ENCODE peak calls at places on chromosome 6, in ten cellular contexts. Y is endodermal cell; U is NCI-H774; S is amniotic epithelial cell; B is astrocyte of the cerebellum; E is HepG2; A is T-helper 1 cell; G is GOT3; L is stimulated activated CD8-positive, alpha-beta memory T cell treated with anti-CD3 and anti-CD28 coated beads, Interleukin-12 subunit alpha, Interleukin-12 subunit beta, amount 100 ng/mL, for 1 hour; M is neural crest cell. I is an unnamed sample.

GRCh38 chr6:109349419-109349987 is 32.8 kb downstream of the CD164 start:
- DNase-seq in Y (no peak), U (peak; percentile 90), S (peak; percentile 80), B (peak; percentile 9), E (peak; percentile 23), A (no peak), G (no peak), L (no peak), M (no peak), I (no peak)

GRCh38 chr6:127518212-127518709 is 874 bp downstream of the MTCL3 start:
- DNase-seq in Y (peak; percentile 73), U (peak; percentile 46), S (no peak), B (no peak), E (no peak), A (no peak), G (no peak), L (no peak), M (peak; percentile 27), I (no peak)

GRCh38 chr6:40540790-40541189 is 46.4 kb downstream of the LRFN2 start:
- DNase-seq in Y (no peak), U (no peak), S (no peak), B (no peak), E (no peak), A (no peak), G (no peak), L (no peak), M (no peak), I (no peak)

GRCh38 chr6:143647712-143648111 is 30.1 kb upstream of the PHACTR2 start:
- DNase-seq in Y (no peak), U (no peak), S (no peak), B (no peak), E (no peak), A (no peak), G (no peak), L (no peak), M (no peak), I (no peak)

GRCh38 chr6:35804996-35805736 is at the start of gene LHFPL5:
- DNase-seq in Y (peak; percentile 93), U (peak; percentile 68), S (no peak), B (no peak), E (peak; percentile 32), A (no peak), G (no peak), L (no peak), M (peak; percentile 72), I (peak; percentile 44)

GRCh38 chr6:39433630-39434029 is 111.1 kb upstream of the KCNK16 start:
- DNase-seq in Y (no peak), U (no peak), S (no peak), B (no peak), E (no peak), A (no peak), G (no peak), L (no peak), M (no peak), I (no peak)

GRCh38 chr6:45388328-45388727 is 10.6 kb upstream of the SUPT3H start:
- DNase-seq in Y (no peak), U (no peak), S (peak; percentile 56), B (no peak), E (no peak), A (no peak), G (no peak), L (no peak), M (no peak), I (no peak)

GRCh38 chr6:14717307-14717706 is 528.6 kb upstream of the JARID2 start:
- DNase-seq in Y (peak; percentile 32), U (no peak), S (no peak), B (no peak), E (no peak), A (no peak), G (no peak), L (no peak), M (no peak), I (no peak)

GRCh38 chr6:153941768-153942167 is 97.3 kb upstream of the OPRM1 start:
- DNase-seq in Y (no peak), U (no peak), S (no peak), B (no peak), E (peak; percentile 44), A (no peak), G (no peak), L (no peak), M (no peak), I (no peak)

GRCh38 chr6:42498473-42499128 is 46.9 kb upstream of the TRERF1 start:
- DNase-seq in Y (peak; percentile 73), U (no peak), S (no peak), B (no peak), E (peak; percentile 66), A (no peak), G (no peak), L (no peak), M (no peak), I (no peak)

GRCh38 chr6:116316772-116317467 is 37.2 kb upstream of the TSPYL1 start:
- DNase-seq in Y (no peak), U (no peak), S (no peak), B (no peak), E (peak; percentile 24), A (no peak), G (no peak), L (no peak), M (no peak), I (no peak)

GRCh38 chr6:76264466-76264865 is 192.0 kb upstream of the IMPG1 start:
- DNase-seq in Y (no peak), U (no peak), S (no peak), B (no peak), E (no peak), A (no peak), G (no peak), L (no peak), M (no peak), I (no peak)

GRCh38 chr6:159042003-159042823 is 2.6 kb downstream of the TAGAP start:
- DNase-seq in Y (peak; percentile 94), U (peak; percentile 89), S (peak; percentile 48), B (peak; percentile 32), E (peak; percentile 70), A (peak; percentile 71), G (no peak), L (peak; percentile 65), M (peak; percentile 38), I (peak; percentile 51)

GRCh38 chr6:131101911-131102680 is 33.2 kb upstream of the AKAP7 start:
- DNase-seq in Y (no peak), U (no peak), S (no peak), B (no peak), E (no peak), A (no peak), G (no peak), L (no peak), M (no peak), I (no peak)

GRCh38 chr6:167108278-167108677 is 14.6 kb upstream of the CCR6 start:
- DNase-seq in Y (no peak), U (no peak), S (no peak), B (no peak), E (no peak), A (no peak), G (no peak), L (no peak), M (no peak), I (no peak)

GRCh38 chr6:25652007-25652515 is at the start of gene SCGN:
- DNase-seq in Y (peak; percentile 96), U (peak; percentile 31), S (peak; percentile 49), B (peak; percentile 42), E (peak; percentile 55), A (no peak), G (no peak), L (peak; percentile 2), M (peak; percentile 77), I (no peak)

GRCh38 chr6:167778497-167779122 is 48.1 kb upstream of the AFDN start:
- DNase-seq in Y (no peak), U (no peak), S (no peak), B (no peak), E (no peak), A (no peak), G (no peak), L (no peak), M (no peak), I (no peak)

GRCh38 chr6:28922004-28922840 is 1.6 kb downstream of the TRIM27 start:
- DNase-seq in Y (no peak), U (no peak), S (peak; percentile 82), B (no peak), E (peak; percentile 90), A (no peak), G (no peak), L (no peak), M (no peak), I (no peak)

GRCh38 chr6:123547216-123547978 is 89.4 kb downstream of the TRDN start:
- DNase-seq in Y (no peak), U (no peak), S (no peak), B (no peak), E (no peak), A (no peak), G (no peak), L (no peak), M (no peak), I (no peak)

GRCh38 chr6:145457556-145457955 is 277.8 kb downstream of the EPM2A start:
- DNase-seq in Y (no peak), U (no peak), S (peak; percentile 7), B (no peak), E (no peak), A (no peak), G (no peak), L (no peak), M (no peak), I (no peak)

GRCh38 chr6:48973486-48973885 is 489.6 kb downstream of the MMUT start:
- DNase-seq in Y (no peak), U (no peak), S (peak; percentile 49), B (no peak), E (no peak), A (no peak), G (no peak), L (no peak), M (no peak), I (no peak)

GRCh38 chr6:70198825-70199224 is 104.1 kb downstream of the COL9A1 start:
- DNase-seq in Y (no peak), U (no peak), S (no peak), B (no peak), E (no peak), A (no peak), G (no peak), L (no peak), M (no peak), I (no peak)

GRCh38 chr6:167453082-167453446 is 128.2 kb downstream of the TTLL2 start:
- DNase-seq in Y (no peak), U (no peak), S (no peak), B (no peak), E (no peak), A (no peak), G (no peak), L (no peak), M (no peak), I (no peak)

GRCh38 chr6:151690768-151691562 is 116.5 kb upstream of the ESR1 start:
- DNase-seq in Y (no peak), U (no peak), S (no peak), B (no peak), E (no peak), A (no peak), G (no peak), L (no peak), M (no peak), I (no peak)

GRCh38 chr6:129748901-129749748 is 39.1 kb upstream of the ARHGAP18 start:
- DNase-seq in Y (no peak), U (no peak), S (peak; percentile 73), B (no peak), E (no peak), A (no peak), G (no peak), L (no peak), M (no peak), I (no peak)

GRCh38 chr6:87122477-87122876 is 27.6 kb upstream of the CGA start:
- DNase-seq in Y (peak; percentile 75), U (no peak), S (no peak), B (no peak), E (no peak), A (no peak), G (no peak), L (no peak), M (no peak), I (no peak)

GRCh38 chr6:44631968-44632367 is 244.5 kb downstream of the CDC5L start:
- DNase-seq in Y (no peak), U (no peak), S (peak; percentile 24), B (no peak), E (no peak), A (no peak), G (no peak), L (no peak), M (no peak), I (no peak)

GRCh38 chr6:165059032-165059431 is 250.4 kb downstream of the C6orf118 start:
- DNase-seq in Y (no peak), U (no peak), S (no peak), B (no peak), E (no peak), A (no peak), G (no peak), L (no peak), M (no peak), I (no peak)